ENCODE peak calls at places on chromosomes 1 and 21, in four cellular contexts. H is HCT116, V is body of pancreas, L is testis. O is an unnamed sample.

GRCh38 chr1:49597436-49597835 is 426.3 kb downstream of the AGBL4 start:
- DNase-seq in H (no peak), V (no peak), L (no peak), O (no peak)

GRCh38 chr21:29164330-29164942 is 34.0 kb downstream of the MAP3K7CL start:
- DNase-seq in H (peak; percentile 69), V (no peak), L (no peak), O (peak; percentile 90)

GRCh38 chr1:220528679-220529529 is 968 bp downstream of the MARK1 start:
- DNase-seq in H (no peak), V (no peak), L (peak; percentile 84), O (peak; percentile 44)

GRCh38 chr1:5729636-5730145 is 262.5 kb downstream of the NPHP4 start:
- DNase-seq in H (no peak), V (no peak), L (no peak), O (no peak)

GRCh38 chr1:69223156-69223555 is 344.6 kb upstream of the LRRC7 start:
- DNase-seq in H (no peak), V (no peak), L (no peak), O (no peak)

GRCh38 chr1:218588555-218589172 is 243.5 kb downstream of the TGFB2 start:
- DNase-seq in H (no peak), V (no peak), L (no peak), O (peak; percentile 16)

GRCh38 chr1:212186427-212187207 is 98.6 kb upstream of the PPP2R5A start:
- DNase-seq in H (no peak), V (no peak), L (no peak), O (peak; percentile 24)

GRCh38 chr1:170032531-170033295 is 41.8 kb downstream of the KIFAP3 start:
- DNase-seq in H (no peak), V (no peak), L (no peak), O (no peak)

GRCh38 chr1:59188413-59189213 is 108.3 kb upstream of the FGGY start:
- DNase-seq in H (no peak), V (no peak), L (peak; percentile 21), O (no peak)

GRCh38 chr1:43381609-43382008 is 8.0 kb downstream of the MED8 start:
- DNase-seq in H (no peak), V (no peak), L (no peak), O (no peak)

GRCh38 chr1:212946872-212947271 is 3.5 kb upstream of the VASH2 start:
- DNase-seq in H (no peak), V (no peak), L (no peak), O (no peak)

GRCh38 chr21:45234906-45235305 is 52.8 kb downstream of the POFUT2 start:
- DNase-seq in H (no peak), V (no peak), L (no peak), O (no peak)

GRCh38 chr1:86466109-86466844 is 2.5 kb upstream of the CLCA1 start:
- DNase-seq in H (no peak), V (no peak), L (no peak), O (no peak)

GRCh38 chr1:203625623-203626189 is 926 bp upstream of the ATP2B4 start:
- DNase-seq in H (no peak), V (peak; percentile 49), L (peak; percentile 54), O (peak; percentile 65)

GRCh38 chr1:245946905-245947304 is 560.2 kb downstream of the SMYD3 start:
- DNase-seq in H (no peak), V (no peak), L (no peak), O (peak; percentile 52)

GRCh38 chr1:20660363-20661234 is 570 bp downstream of the DDOST start:
- DNase-seq in H (no peak), V (no peak), L (no peak), O (no peak)

GRCh38 chr21:35136586-35137254 is 87.6 kb upstream of the RUNX1 start:
- DNase-seq in H (peak; percentile 72), V (no peak), L (no peak), O (no peak)

GRCh38 chr21:21396424-21396823 is 398.2 kb downstream of the NCAM2 start:
- DNase-seq in H (no peak), V (no peak), L (no peak), O (no peak)

GRCh38 chr21:35265170-35265877 is 216.2 kb upstream of the RUNX1 start:
- DNase-seq in H (peak; percentile 52), V (no peak), L (no peak), O (no peak)

GRCh38 chr1:209387271-209387968 is 196.1 kb upstream of the CAMK1G start:
- DNase-seq in H (no peak), V (no peak), L (no peak), O (no peak)

GRCh38 chr1:85394130-85394529 is 70.8 kb downstream of the DDAH1 start:
- DNase-seq in H (no peak), V (no peak), L (no peak), O (no peak)

DNA sequence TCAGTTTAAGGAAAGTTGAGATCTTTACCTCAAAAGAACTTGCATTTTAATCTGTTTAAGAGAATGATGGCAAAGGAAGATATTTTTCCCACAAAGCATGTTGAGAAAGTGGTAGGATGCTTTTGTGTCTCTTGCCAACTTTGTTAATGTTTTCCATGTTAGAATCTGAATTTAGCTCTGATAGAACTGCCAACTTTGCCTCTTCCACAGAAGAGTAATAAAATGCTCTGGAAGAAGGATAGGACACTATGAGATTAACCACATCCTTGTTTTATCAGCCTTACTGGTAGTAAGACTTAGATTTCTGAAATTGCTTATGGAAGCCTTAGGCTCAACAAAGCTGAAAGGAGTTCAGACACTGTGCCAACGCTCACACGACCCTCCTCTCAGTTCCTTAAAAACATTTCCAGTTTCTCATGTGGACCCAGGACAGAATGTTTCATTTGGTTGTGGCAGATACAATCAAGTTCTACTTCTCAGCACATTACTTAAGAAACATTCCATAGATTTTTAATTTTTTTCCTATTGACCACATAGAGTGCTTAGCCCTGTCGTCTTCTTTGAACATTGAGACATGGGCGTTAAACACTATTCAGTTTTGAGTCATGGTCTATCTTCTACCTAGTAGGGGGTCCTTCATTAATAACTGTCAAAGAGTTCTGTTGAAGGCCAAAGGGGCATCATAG is 59.0 kb downstream of the MTR start:
- DNase-seq in H (no peak), V (no peak), L (no peak), O (no peak)
- H3K36me3 ChIP-seq in H (peaks cover 15% of the 10 kb centered on the region), V (no peaks in the 10 kb centered on the region), L (no peaks in the 10 kb centered on the region), O (peaks cover 48% of the 10 kb centered on the region)

GRCh38 chr1:12521096-12521495 is 96.9 kb downstream of the DHRS3 start:
- DNase-seq in H (no peak), V (no peak), L (no peak), O (no peak)
- TF ChIP-seq CTCF in H (no peak), V (no peak), L (no peak), O (no peak)

GRCh38 chr1:155392898-155393411 is 72.3 kb downstream of the RUSC1 start:
- DNase-seq in H (no peak), V (peak; percentile 32), L (peak; percentile 30), O (no peak)
- H3K36me3 ChIP-seq in H (peaks cover 25% of the 10 kb centered on the region), V (no peaks in the 10 kb centered on the region), L (no peaks in the 10 kb centered on the region), O (peaks cover 17% of the 10 kb centered on the region)

DNA sequence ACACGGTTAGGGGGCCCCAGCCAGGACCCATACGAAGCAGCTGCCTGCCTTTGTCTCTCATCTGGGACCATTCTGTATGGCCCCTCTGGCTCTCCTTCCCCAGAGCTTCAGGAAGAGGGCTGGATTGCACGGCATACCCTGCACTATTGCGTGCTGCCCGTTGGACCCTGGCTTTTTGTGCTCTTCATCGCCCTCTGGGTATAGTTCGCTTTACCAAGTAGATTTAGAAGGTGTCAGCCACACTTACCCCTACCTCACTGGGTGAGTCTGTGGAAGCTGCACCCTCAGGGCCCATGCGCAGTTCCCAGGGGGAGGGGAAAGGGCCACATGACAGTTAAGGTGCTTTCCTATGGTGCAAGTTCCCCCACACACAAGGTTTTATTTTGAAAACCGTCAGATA is 7.2 kb downstream of the NAV1 start:
- DNase-seq in H (peak; percentile 32), V (no peak), L (no peak), O (peak; percentile 45)
- TF ChIP-seq CTCF in H (peak; percentile 27), V (no peak), L (no peak), O (no peak)

GRCh38 chr1:168054117-168054516 is 82.6 kb downstream of the GPR161 start:
- DNase-seq in H (no peak), V (no peak), L (no peak), O (no peak)
- H3K36me3 ChIP-seq in H (no peaks in the 10 kb centered on the region), V (no peaks in the 10 kb centered on the region), L (no peaks in the 10 kb centered on the region), O (peaks cover 10% of the 10 kb centered on the region)

GRCh38 chr1:195886000-195886399 is 722.2 kb downstream of the KCNT2 start:
- DNase-seq in H (peak; percentile 3), V (no peak), L (no peak), O (no peak)
- TF ChIP-seq CTCF in H (peak; percentile 45), V (no peak), L (no peak), O (no peak)

DNA sequence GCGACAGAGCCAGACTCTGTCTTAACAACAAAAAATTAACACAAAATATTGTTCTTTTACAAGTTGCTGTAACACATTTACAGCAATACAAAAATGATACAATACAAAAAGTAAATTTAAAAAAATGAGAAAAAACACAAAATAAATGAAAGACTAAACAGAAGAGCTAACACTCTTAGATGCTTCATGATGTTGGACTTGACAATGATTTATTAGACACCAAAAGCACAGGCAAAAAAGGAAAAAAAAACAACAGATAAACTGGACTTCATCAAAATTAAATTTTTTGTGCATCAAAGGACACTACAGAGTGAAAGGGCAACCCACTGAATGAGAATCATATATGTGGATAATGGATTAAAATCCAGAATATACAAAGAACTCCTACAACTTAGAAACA is 16.4 kb downstream of the GATAD2B start:
- DNase-seq in H (no peak), V (no peak), L (no peak), O (no peak)
- H3K36me3 ChIP-seq in H (no peaks in the 10 kb centered on the region), V (no peaks in the 10 kb centered on the region), L (no peaks in the 10 kb centered on the region), O (peaks cover 3% of the 10 kb centered on the region)

GRCh38 chr1:248703674-248704073 is 1.1 kb upstream of the OR14I1 start:
- DNase-seq in H (no peak), V (no peak), L (no peak), O (no peak)
- TF ChIP-seq CTCF in H (no peak), V (no peak), L (no peak), O (no peak)

GRCh38 chr1:30733520-30733919 is 10.1 kb upstream of the MATN1 start:
- DNase-seq in H (no peak), V (no peak), L (no peak), O (no peak)

GRCh38 chr1:30735668-30736498 is 12.5 kb upstream of the MATN1 start:
- DNase-seq in H (no peak), V (no peak), L (no peak), O (no peak)

GRCh38 chr1:30734106-30734505 is 10.7 kb upstream of the MATN1 start:
- DNase-seq in H (no peak), V (no peak), L (no peak), O (no peak)

GRCh38 chr1:30735124-30735523 is 11.7 kb upstream of the MATN1 start:
- DNase-seq in H (no peak), V (no peak), L (peak; percentile 29), O (no peak)

GRCh38 chr1:30734580-30734979 is 11.2 kb upstream of the MATN1 start:
- DNase-seq in H (no peak), V (no peak), L (no peak), O (no peak)
- H3K36me3 ChIP-seq in H (no peaks in the 10 kb centered on the region), V (no peaks in the 10 kb centered on the region), L (no peaks in the 10 kb centered on the region), O (no peaks in the 10 kb centered on the region)